ENCODE peak calls at places on chromosomes 16 and 17, in ten cellular contexts. One of them, this sample, is unnamed.
A peak's percentile ranks its signal among the peaks of the same experiment; 100 is the strongest.

GRCh38 chr16:54446639-54447038 is 160.1 kb upstream of the IRX3 start:
- DNase-seq in activated T-helper 9 cell treated with anti-CD3 and anti-CD28 coated beads, Interleukin-2, amount 50 U/mL, for 16 hours: no peak
- DNase-seq in Caco-2: no peak
- DNase-seq in stimulated activated CD4-positive, alpha-beta T cell treated with anti-CD3 and anti-CD28 coated beads, Interleukin-15, amount 100 ng/mL, for 24 hours: no peak
- DNase-seq in activated gamma-delta T cell treated with anti-CD3 and anti-CD28 coated beads, Interleukin-2, amount 50 U/mL, for 16 hours: no peak
- DNase-seq in memory B cell: no peak
- DNase-seq in non-pigmented ciliary epithelial cell: peak; percentile 43
- DNase-seq in H7: no peak
- DNase-seq in M059J: peak; percentile 94
- DNase-seq in GM23248: peak; percentile 98
- DNase-seq in this sample: no peak

GRCh38 chr17:44086364-44087311 is 16.1 kb downstream of the G6PC3 start:
- DNase-seq in activated T-helper 9 cell treated with anti-CD3 and anti-CD28 coated beads, Interleukin-2, amount 50 U/mL, for 16 hours: peak; percentile 58
- DNase-seq in stimulated activated CD4-positive, alpha-beta T cell treated with anti-CD3 and anti-CD28 coated beads, Interleukin-15, amount 100 ng/mL, for 24 hours: peak; percentile 75
- DNase-seq in memory B cell: no peak
- DNase-seq in GM23248: peak; percentile 99
- DNase-seq in M059J: peak; percentile 94
- DNase-seq in Caco-2: peak; percentile 44
- DNase-seq in non-pigmented ciliary epithelial cell: peak; percentile 69
- DNase-seq in activated gamma-delta T cell treated with anti-CD3 and anti-CD28 coated beads, Interleukin-2, amount 50 U/mL, for 16 hours: peak; percentile 26
- DNase-seq in H7: peak; percentile 93
- DNase-seq in this sample: no peak

GRCh38 chr16:11916524-11917285 is 949 bp upstream of the GSPT1 start:
- DNase-seq in Caco-2: peak; percentile 73
- DNase-seq in activated gamma-delta T cell treated with anti-CD3 and anti-CD28 coated beads, Interleukin-2, amount 50 U/mL, for 16 hours: no peak
- DNase-seq in non-pigmented ciliary epithelial cell: no peak
- DNase-seq in GM23248: peak; percentile 81
- DNase-seq in stimulated activated CD4-positive, alpha-beta T cell treated with anti-CD3 and anti-CD28 coated beads, Interleukin-15, amount 100 ng/mL, for 24 hours: no peak
- DNase-seq in H7: peak; percentile 29
- DNase-seq in activated T-helper 9 cell treated with anti-CD3 and anti-CD28 coated beads, Interleukin-2, amount 50 U/mL, for 16 hours: no peak
- DNase-seq in M059J: peak; percentile 95
- DNase-seq in memory B cell: no peak
- DNase-seq in this sample: no peak

GRCh38 chr16:81623365-81624102 is 155.6 kb upstream of the PLCG2 start:
- DNase-seq in activated gamma-delta T cell treated with anti-CD3 and anti-CD28 coated beads, Interleukin-2, amount 50 U/mL, for 16 hours: peak; percentile 47
- DNase-seq in H7: peak; percentile 78
- DNase-seq in activated T-helper 9 cell treated with anti-CD3 and anti-CD28 coated beads, Interleukin-2, amount 50 U/mL, for 16 hours: peak; percentile 26
- DNase-seq in non-pigmented ciliary epithelial cell: no peak
- DNase-seq in Caco-2: peak; percentile 54
- DNase-seq in GM23248: peak; percentile 69
- DNase-seq in memory B cell: peak; percentile 46
- DNase-seq in stimulated activated CD4-positive, alpha-beta T cell treated with anti-CD3 and anti-CD28 coated beads, Interleukin-15, amount 100 ng/mL, for 24 hours: peak; percentile 63
- DNase-seq in M059J: peak; percentile 60
- DNase-seq in this sample: no peak

GRCh38 chr16:12349950-12350842 is 373.7 kb downstream of the SNX29 start:
- DNase-seq in GM23248: no peak
- DNase-seq in stimulated activated CD4-positive, alpha-beta T cell treated with anti-CD3 and anti-CD28 coated beads, Interleukin-15, amount 100 ng/mL, for 24 hours: no peak
- DNase-seq in Caco-2: no peak
- DNase-seq in non-pigmented ciliary epithelial cell: no peak
- DNase-seq in activated gamma-delta T cell treated with anti-CD3 and anti-CD28 coated beads, Interleukin-2, amount 50 U/mL, for 16 hours: no peak
- DNase-seq in M059J: no peak
- DNase-seq in memory B cell: no peak
- DNase-seq in H7: no peak
- DNase-seq in activated T-helper 9 cell treated with anti-CD3 and anti-CD28 coated beads, Interleukin-2, amount 50 U/mL, for 16 hours: no peak
- DNase-seq in this sample: no peak

GRCh38 chr17:6473128-6473767 is 29.0 kb downstream of the PIMREG start:
- DNase-seq in GM23248: peak; percentile 81
- DNase-seq in Caco-2: peak; percentile 70
- DNase-seq in activated T-helper 9 cell treated with anti-CD3 and anti-CD28 coated beads, Interleukin-2, amount 50 U/mL, for 16 hours: peak; percentile 37
- DNase-seq in non-pigmented ciliary epithelial cell: peak; percentile 10
- DNase-seq in memory B cell: peak; percentile 65
- DNase-seq in stimulated activated CD4-positive, alpha-beta T cell treated with anti-CD3 and anti-CD28 coated beads, Interleukin-15, amount 100 ng/mL, for 24 hours: peak; percentile 79
- DNase-seq in M059J: peak; percentile 75
- DNase-seq in activated gamma-delta T cell treated with anti-CD3 and anti-CD28 coated beads, Interleukin-2, amount 50 U/mL, for 16 hours: peak; percentile 35
- DNase-seq in H7: peak; percentile 96
- DNase-seq in this sample: peak; percentile 32

GRCh38 chr17:11404877-11405276 is 163.9 kb downstream of the SHISA6 start:
- DNase-seq in memory B cell: no peak
- DNase-seq in activated gamma-delta T cell treated with anti-CD3 and anti-CD28 coated beads, Interleukin-2, amount 50 U/mL, for 16 hours: no peak
- DNase-seq in stimulated activated CD4-positive, alpha-beta T cell treated with anti-CD3 and anti-CD28 coated beads, Interleukin-15, amount 100 ng/mL, for 24 hours: no peak
- DNase-seq in H7: no peak
- DNase-seq in non-pigmented ciliary epithelial cell: no peak
- DNase-seq in GM23248: no peak
- DNase-seq in M059J: no peak
- DNase-seq in Caco-2: no peak
- DNase-seq in activated T-helper 9 cell treated with anti-CD3 and anti-CD28 coated beads, Interleukin-2, amount 50 U/mL, for 16 hours: no peak
- DNase-seq in this sample: no peak

GRCh38 chr17:80096531-80097306 is 4.7 kb upstream of the GAA start:
- DNase-seq in activated gamma-delta T cell treated with anti-CD3 and anti-CD28 coated beads, Interleukin-2, amount 50 U/mL, for 16 hours: no peak
- DNase-seq in non-pigmented ciliary epithelial cell: no peak
- DNase-seq in memory B cell: no peak
- DNase-seq in GM23248: no peak
- DNase-seq in Caco-2: no peak
- DNase-seq in M059J: no peak
- DNase-seq in H7: peak; percentile 35
- DNase-seq in activated T-helper 9 cell treated with anti-CD3 and anti-CD28 coated beads, Interleukin-2, amount 50 U/mL, for 16 hours: no peak
- DNase-seq in stimulated activated CD4-positive, alpha-beta T cell treated with anti-CD3 and anti-CD28 coated beads, Interleukin-15, amount 100 ng/mL, for 24 hours: no peak
- DNase-seq in this sample: no peak

GRCh38 chr17:2958706-2959222 is 104.6 kb downstream of the OR1D5 start:
- DNase-seq in activated gamma-delta T cell treated with anti-CD3 and anti-CD28 coated beads, Interleukin-2, amount 50 U/mL, for 16 hours: no peak
- DNase-seq in Caco-2: no peak
- DNase-seq in GM23248: no peak
- DNase-seq in non-pigmented ciliary epithelial cell: no peak
- DNase-seq in H7: peak; percentile 27
- DNase-seq in stimulated activated CD4-positive, alpha-beta T cell treated with anti-CD3 and anti-CD28 coated beads, Interleukin-15, amount 100 ng/mL, for 24 hours: no peak
- DNase-seq in activated T-helper 9 cell treated with anti-CD3 and anti-CD28 coated beads, Interleukin-2, amount 50 U/mL, for 16 hours: no peak
- DNase-seq in memory B cell: no peak
- DNase-seq in M059J: no peak
- DNase-seq in this sample: no peak

GRCh38 chr16:28126684-28127620 is 63.4 kb upstream of the GSG1L start:
- DNase-seq in activated T-helper 9 cell treated with anti-CD3 and anti-CD28 coated beads, Interleukin-2, amount 50 U/mL, for 16 hours: no peak
- DNase-seq in GM23248: no peak
- DNase-seq in H7: no peak
- DNase-seq in memory B cell: no peak
- DNase-seq in non-pigmented ciliary epithelial cell: no peak
- DNase-seq in stimulated activated CD4-positive, alpha-beta T cell treated with anti-CD3 and anti-CD28 coated beads, Interleukin-15, amount 100 ng/mL, for 24 hours: no peak
- DNase-seq in M059J: no peak
- DNase-seq in activated gamma-delta T cell treated with anti-CD3 and anti-CD28 coated beads, Interleukin-2, amount 50 U/mL, for 16 hours: no peak
- DNase-seq in Caco-2: no peak
- DNase-seq in this sample: no peak

GRCh38 chr16:53094013-53094630 is 39.3 kb downstream of the CHD9 start:
- DNase-seq in memory B cell: peak; percentile 18
- DNase-seq in activated gamma-delta T cell treated with anti-CD3 and anti-CD28 coated beads, Interleukin-2, amount 50 U/mL, for 16 hours: peak; percentile 8
- DNase-seq in H7: no peak
- DNase-seq in M059J: no peak
- DNase-seq in activated T-helper 9 cell treated with anti-CD3 and anti-CD28 coated beads, Interleukin-2, amount 50 U/mL, for 16 hours: no peak
- DNase-seq in non-pigmented ciliary epithelial cell: no peak
- DNase-seq in Caco-2: no peak
- DNase-seq in GM23248: no peak
- DNase-seq in stimulated activated CD4-positive, alpha-beta T cell treated with anti-CD3 and anti-CD28 coated beads, Interleukin-15, amount 100 ng/mL, for 24 hours: no peak
- DNase-seq in this sample: no peak

GRCh38 chr16:15716694-15717447 is 66.8 kb downstream of the NDE1 start:
- DNase-seq in non-pigmented ciliary epithelial cell: no peak
- DNase-seq in M059J: no peak
- DNase-seq in GM23248: no peak
- DNase-seq in activated T-helper 9 cell treated with anti-CD3 and anti-CD28 coated beads, Interleukin-2, amount 50 U/mL, for 16 hours: no peak
- DNase-seq in memory B cell: no peak
- DNase-seq in Caco-2: no peak
- DNase-seq in activated gamma-delta T cell treated with anti-CD3 and anti-CD28 coated beads, Interleukin-2, amount 50 U/mL, for 16 hours: no peak
- DNase-seq in stimulated activated CD4-positive, alpha-beta T cell treated with anti-CD3 and anti-CD28 coated beads, Interleukin-15, amount 100 ng/mL, for 24 hours: no peak
- DNase-seq in H7: no peak
- DNase-seq in this sample: no peak

GRCh38 chr17:1329745-1330343 is 50.4 kb downstream of the TRARG1 start:
- DNase-seq in Caco-2: no peak
- DNase-seq in M059J: no peak
- DNase-seq in activated gamma-delta T cell treated with anti-CD3 and anti-CD28 coated beads, Interleukin-2, amount 50 U/mL, for 16 hours: no peak
- DNase-seq in stimulated activated CD4-positive, alpha-beta T cell treated with anti-CD3 and anti-CD28 coated beads, Interleukin-15, amount 100 ng/mL, for 24 hours: no peak
- DNase-seq in activated T-helper 9 cell treated with anti-CD3 and anti-CD28 coated beads, Interleukin-2, amount 50 U/mL, for 16 hours: no peak
- DNase-seq in H7: no peak
- DNase-seq in memory B cell: no peak
- DNase-seq in GM23248: no peak
- DNase-seq in non-pigmented ciliary epithelial cell: no peak
- DNase-seq in this sample: no peak

GRCh38 chr17:73784015-73784603 is 139.9 kb upstream of the SDK2 start:
- DNase-seq in activated T-helper 9 cell treated with anti-CD3 and anti-CD28 coated beads, Interleukin-2, amount 50 U/mL, for 16 hours: no peak
- DNase-seq in GM23248: no peak
- DNase-seq in stimulated activated CD4-positive, alpha-beta T cell treated with anti-CD3 and anti-CD28 coated beads, Interleukin-15, amount 100 ng/mL, for 24 hours: no peak
- DNase-seq in H7: peak; percentile 73
- DNase-seq in memory B cell: no peak
- DNase-seq in M059J: no peak
- DNase-seq in non-pigmented ciliary epithelial cell: no peak
- DNase-seq in Caco-2: no peak
- DNase-seq in activated gamma-delta T cell treated with anti-CD3 and anti-CD28 coated beads, Interleukin-2, amount 50 U/mL, for 16 hours: no peak
- DNase-seq in this sample: no peak

GRCh38 chr16:16027728-16028310 is 78.4 kb downstream of the ABCC1 start:
- DNase-seq in memory B cell: no peak
- DNase-seq in M059J: no peak
- DNase-seq in Caco-2: no peak
- DNase-seq in GM23248: no peak
- DNase-seq in activated T-helper 9 cell treated with anti-CD3 and anti-CD28 coated beads, Interleukin-2, amount 50 U/mL, for 16 hours: no peak
- DNase-seq in non-pigmented ciliary epithelial cell: no peak
- DNase-seq in H7: no peak
- DNase-seq in stimulated activated CD4-positive, alpha-beta T cell treated with anti-CD3 and anti-CD28 coated beads, Interleukin-15, amount 100 ng/mL, for 24 hours: no peak
- DNase-seq in activated gamma-delta T cell treated with anti-CD3 and anti-CD28 coated beads, Interleukin-2, amount 50 U/mL, for 16 hours: no peak
- DNase-seq in this sample: no peak

GRCh38 chr17:9676742-9677387 is 31.5 kb downstream of the USP43 start:
- DNase-seq in M059J: peak; percentile 96
- DNase-seq in Caco-2: no peak
- DNase-seq in stimulated activated CD4-positive, alpha-beta T cell treated with anti-CD3 and anti-CD28 coated beads, Interleukin-15, amount 100 ng/mL, for 24 hours: peak; percentile 32
- DNase-seq in activated T-helper 9 cell treated with anti-CD3 and anti-CD28 coated beads, Interleukin-2, amount 50 U/mL, for 16 hours: no peak
- DNase-seq in H7: no peak
- DNase-seq in activated gamma-delta T cell treated with anti-CD3 and anti-CD28 coated beads, Interleukin-2, amount 50 U/mL, for 16 hours: no peak
- DNase-seq in memory B cell: no peak
- DNase-seq in GM23248: peak; percentile 70
- DNase-seq in non-pigmented ciliary epithelial cell: peak; percentile 71
- DNase-seq in this sample: no peak

GRCh38 chr16:55955845-55956244 is 80.7 kb upstream of the CES5A start:
- DNase-seq in non-pigmented ciliary epithelial cell: no peak
- DNase-seq in memory B cell: no peak
- DNase-seq in M059J: no peak
- DNase-seq in Caco-2: no peak
- DNase-seq in H7: no peak
- DNase-seq in stimulated activated CD4-positive, alpha-beta T cell treated with anti-CD3 and anti-CD28 coated beads, Interleukin-15, amount 100 ng/mL, for 24 hours: no peak
- DNase-seq in GM23248: no peak
- DNase-seq in activated gamma-delta T cell treated with anti-CD3 and anti-CD28 coated beads, Interleukin-2, amount 50 U/mL, for 16 hours: no peak
- DNase-seq in activated T-helper 9 cell treated with anti-CD3 and anti-CD28 coated beads, Interleukin-2, amount 50 U/mL, for 16 hours: no peak
- DNase-seq in this sample: no peak

GRCh38 chr17:44642861-44643260 is 13.4 kb upstream of the MEIOC start:
- DNase-seq in memory B cell: no peak
- DNase-seq in GM23248: peak; percentile 20
- DNase-seq in stimulated activated CD4-positive, alpha-beta T cell treated with anti-CD3 and anti-CD28 coated beads, Interleukin-15, amount 100 ng/mL, for 24 hours: no peak
- DNase-seq in H7: no peak
- DNase-seq in activated gamma-delta T cell treated with anti-CD3 and anti-CD28 coated beads, Interleukin-2, amount 50 U/mL, for 16 hours: no peak
- DNase-seq in activated T-helper 9 cell treated with anti-CD3 and anti-CD28 coated beads, Interleukin-2, amount 50 U/mL, for 16 hours: no peak
- DNase-seq in non-pigmented ciliary epithelial cell: no peak
- DNase-seq in Caco-2: no peak
- DNase-seq in M059J: no peak
- DNase-seq in this sample: no peak

GRCh38 chr17:59893617-59894100 is 738 bp downstream of the RPS6KB1 start:
- DNase-seq in non-pigmented ciliary epithelial cell: no peak
- DNase-seq in activated gamma-delta T cell treated with anti-CD3 and anti-CD28 coated beads, Interleukin-2, amount 50 U/mL, for 16 hours: peak; percentile 9
- DNase-seq in memory B cell: no peak
- DNase-seq in GM23248: peak; percentile 62
- DNase-seq in M059J: peak; percentile 50
- DNase-seq in H7: peak; percentile 62
- DNase-seq in stimulated activated CD4-positive, alpha-beta T cell treated with anti-CD3 and anti-CD28 coated beads, Interleukin-15, amount 100 ng/mL, for 24 hours: no peak
- DNase-seq in Caco-2: no peak
- DNase-seq in activated T-helper 9 cell treated with anti-CD3 and anti-CD28 coated beads, Interleukin-2, amount 50 U/mL, for 16 hours: no peak
- DNase-seq in this sample: no peak

GRCh38 chr17:44920565-44920940 is 5.3 kb upstream of the GFAP start:
- DNase-seq in M059J: no peak
- DNase-seq in non-pigmented ciliary epithelial cell: no peak
- DNase-seq in H7: no peak
- DNase-seq in Caco-2: no peak
- DNase-seq in GM23248: no peak
- DNase-seq in activated gamma-delta T cell treated with anti-CD3 and anti-CD28 coated beads, Interleukin-2, amount 50 U/mL, for 16 hours: no peak
- DNase-seq in memory B cell: no peak
- DNase-seq in stimulated activated CD4-positive, alpha-beta T cell treated with anti-CD3 and anti-CD28 coated beads, Interleukin-15, amount 100 ng/mL, for 24 hours: no peak
- DNase-seq in activated T-helper 9 cell treated with anti-CD3 and anti-CD28 coated beads, Interleukin-2, amount 50 U/mL, for 16 hours: no peak
- DNase-seq in this sample: no peak

This sample was measured in NCI-H1930.